ENCODE peak calls at places on chromosomes 16 and 17, in nine cellular contexts. O, S, W, L, Z, T, U, G and J are unnamed samples.

GRCh38 chr17:80891096-80892018 is 100.3 kb upstream of the CHMP6 start:
- DNase-seq in U (no peak), G (peak; percentile 30), L (no peak), Z (peak; percentile 33), O (peak; percentile 92), T (no peak), W (peak; percentile 54), S (peak; percentile 67), J (no peak)

GRCh38 chr17:42698736-42699414 is 16.5 kb downstream of the CNTNAP1 start:
- DNase-seq in W (no peak), Z (no peak), U (no peak), L (peak; percentile 27), S (no peak), T (peak; percentile 78), O (no peak), G (no peak), J (no peak)

GRCh38 chr16:89574681-89575246 is 794 bp upstream of the CPNE7 start:
- DNase-seq in O (peak; percentile 67), T (no peak), U (peak; percentile 51), L (peak; percentile 57), G (peak; percentile 50), S (no peak), W (no peak), Z (no peak), J (no peak)

GRCh38 chr17:38556234-38556633 is 49.5 kb downstream of the SRCIN1 start:
- DNase-seq in W (no peak), G (no peak), L (no peak), T (no peak), S (no peak), U (no peak), O (no peak), Z (no peak), J (no peak)

GRCh38 chr17:4968166-4968915 is 724 bp upstream of the SPAG7 start:
- DNase-seq in S (no peak), Z (no peak), L (no peak), W (peak; percentile 46), U (no peak), G (no peak), O (peak; percentile 65), T (no peak), J (no peak)

GRCh38 chr17:21286771-21287702 is 2.5 kb downstream of the MAP2K3 start:
- DNase-seq in G (peak; percentile 85), L (peak; percentile 74), U (no peak), T (no peak), S (no peak), W (no peak), O (peak; percentile 57), Z (no peak), J (no peak)

GRCh38 chr17:74863420-74864296 is 4.0 kb upstream of the GRIN2C start:
- DNase-seq in L (no peak), W (no peak), T (no peak), Z (no peak), S (no peak), O (no peak), U (no peak), G (no peak), J (no peak)

GRCh38 chr16:88941933-88942909 is 34.8 kb downstream of the CBFA2T3 start:
- DNase-seq in S (no peak), T (no peak), L (peak; percentile 47), W (peak; percentile 70), G (peak; percentile 52), O (peak; percentile 72), U (peak; percentile 68), Z (no peak), J (no peak)

GRCh38 chr16:10756574-10756973 is 12.9 kb downstream of the NUBP1 start:
- DNase-seq in L (no peak), U (no peak), Z (no peak), S (no peak), G (no peak), T (no peak), W (no peak), O (no peak), J (no peak)

GRCh38 chr17:80992077-80992947 is 671 bp downstream of the CHMP6 start:
- DNase-seq in Z (no peak), L (no peak), O (no peak), W (no peak), G (no peak), U (no peak), T (no peak), S (no peak), J (no peak)

GRCh38 chr16:56847173-56847948 is 17.6 kb upstream of the SLC12A3 start:
- DNase-seq in G (no peak), T (no peak), O (peak; percentile 46), W (peak; percentile 44), L (no peak), Z (no peak), U (no peak), S (no peak), J (no peak)

GRCh38 chr17:13640559-13640958 is 38.8 kb upstream of the HS3ST3A1 start:
- DNase-seq in U (no peak), L (no peak), S (no peak), O (no peak), G (no peak), T (no peak), Z (no peak), W (no peak), J (no peak)

GRCh38 chr16:75326333-75326732 is 74.9 kb upstream of the BCAR1 start:
- DNase-seq in W (no peak), O (no peak), Z (no peak), L (no peak), T (no peak), U (no peak), G (no peak), S (no peak), J (no peak)

GRCh38 chr17:9072626-9073339 is 51.5 kb downstream of the NTN1 start:
- DNase-seq in W (no peak), O (no peak), Z (no peak), T (peak; percentile 77), U (peak; percentile 64), S (no peak), G (peak; percentile 38), L (peak; percentile 39), J (no peak)

GRCh38 chr17:41549596-41550039 is 21.5 kb upstream of the KRT19 start:
- DNase-seq in Z (no peak), L (peak; percentile 78), W (no peak), G (peak; percentile 87), S (no peak), T (no peak), O (no peak), U (no peak), J (no peak)

GRCh38 chr16:4778050-4778392 is 10.1 kb downstream of the SEPTIN12 start:
- DNase-seq in U (no peak), S (no peak), W (no peak), L (no peak), O (no peak), T (no peak), G (no peak), Z (no peak), J (no peak)

GRCh38 chr16:4783951-4784336 is 4.2 kb downstream of the SEPTIN12 start:
- DNase-seq in G (no peak), W (no peak), L (no peak), S (no peak), O (no peak), T (no peak), Z (no peak), U (no peak), J (no peak)

GRCh38 chr16:4783251-4783950 is 4.7 kb downstream of the SEPTIN12 start:
- DNase-seq in W (no peak), O (no peak), Z (no peak), T (no peak), U (no peak), L (no peak), S (no peak), G (no peak), J (no peak)

GRCh38 chr16:4777339-4778049 is 10.5 kb upstream of the ZNF500 start:
- DNase-seq in W (no peak), T (no peak), U (no peak), Z (no peak), G (no peak), O (no peak), S (no peak), L (no peak), J (no peak)

GRCh38 chr16:4780235-4780634 is 7.9 kb downstream of the SEPTIN12 start:
- DNase-seq in S (no peak), G (no peak), Z (no peak), L (no peak), U (no peak), O (no peak), W (no peak), T (no peak), J (no peak)
- TF ChIP-seq CTCF in S (no peak), G (no peak), Z (no peak), L (no peak), U (no peak), O (no peak), W (no peak), T (no peak), J (no peak)

DNA sequence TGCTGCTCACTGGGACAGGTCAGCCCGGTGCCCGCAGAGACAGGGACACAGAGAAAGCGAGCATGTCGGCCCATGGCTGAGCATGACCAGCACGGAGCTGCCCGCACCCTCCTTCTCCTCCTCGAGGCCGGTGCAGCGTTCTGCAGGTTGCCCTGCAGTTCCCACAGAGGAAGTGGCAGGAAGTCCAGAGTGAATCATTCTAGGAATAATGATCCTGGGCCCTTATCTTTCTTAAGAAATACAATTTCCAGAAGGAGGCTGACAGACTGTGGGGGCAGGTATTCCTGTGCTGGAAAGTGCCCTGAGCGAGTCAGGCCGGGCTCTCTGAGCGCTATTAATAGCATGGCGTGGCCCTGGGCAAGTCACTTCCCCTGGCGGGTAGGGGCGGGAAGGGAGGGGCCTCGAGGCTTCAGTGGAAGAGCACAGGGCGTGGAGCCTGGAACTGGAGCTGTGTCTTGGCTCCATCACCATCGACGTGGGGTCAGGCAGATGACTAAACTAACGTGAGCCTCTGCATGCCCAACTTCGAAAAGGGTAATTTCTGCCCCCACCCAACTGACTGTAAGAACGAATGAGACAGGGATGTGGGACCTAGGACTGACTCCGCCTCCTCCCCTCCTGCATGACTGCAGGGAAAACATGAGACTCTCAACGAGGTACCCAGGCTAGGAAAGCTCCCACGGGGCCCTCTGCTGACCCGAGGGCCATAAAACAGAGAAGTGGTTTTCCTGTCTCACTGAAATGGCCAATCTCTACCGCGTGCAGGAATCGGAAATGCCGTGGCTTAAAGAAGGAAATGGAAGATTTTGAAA is 9.8 kb downstream of the TMEM204 start:
- DNase-seq in S (peak; percentile 61), O (peak; percentile 90), G (peak; percentile 71), L (peak; percentile 40), T (peak; percentile 79), Z (no peak), W (peak; percentile 76), U (peak; percentile 81), J (peak; percentile 34)
- TF ChIP-seq CTCF in S (peak; percentile 11), O (no peak), G (no peak), L (no peak), T (no peak), Z (no peak), W (no peak), U (no peak), J (no peak)

DNA sequence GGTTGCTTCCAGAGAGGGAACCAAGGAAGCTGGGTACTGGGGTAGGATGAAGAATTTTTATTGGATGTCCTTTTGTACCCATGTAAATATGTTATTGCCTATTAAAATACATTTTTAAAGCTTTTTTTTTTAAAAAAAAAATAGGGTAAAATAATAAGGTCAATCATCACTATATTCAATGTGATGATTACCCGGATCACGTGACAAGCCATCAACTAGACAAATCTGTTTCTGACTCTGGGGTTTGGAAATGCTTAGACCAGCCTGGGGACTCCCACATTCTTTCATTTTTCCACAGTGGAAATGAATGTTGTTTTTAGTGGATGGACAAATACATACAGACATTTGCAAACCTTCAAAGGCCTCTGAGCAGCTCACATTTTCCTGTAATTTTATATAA is 79.9 kb upstream of the KIFC3 start:
- DNase-seq in W (no peak), O (no peak), Z (no peak), S (no peak), T (no peak), G (no peak), U (no peak), L (no peak), J (no peak)
- TF ChIP-seq CTCF in W (no peak), O (no peak), Z (no peak), S (no peak), T (no peak), G (no peak), U (no peak), L (no peak), J (no peak)

GRCh38 chr16:78882150-78882549 is 718.4 kb downstream of the MAF start:
- DNase-seq in T (no peak), S (no peak), O (no peak), Z (no peak), W (no peak), G (no peak), L (no peak), U (no peak), J (no peak)
- TF ChIP-seq CTCF in T (no peak), S (no peak), O (no peak), Z (no peak), W (no peak), G (no peak), L (no peak), U (no peak), J (no peak)